ENCODE peak calls at places on chromosomes 5 and 9, in nine cellular contexts. V is heart right ventricle; N is psoas muscle; L is neuronal stem cell; D is left ventricle myocardium inferior; M is HL-60; E is A549; T is CD4-positive, alpha-beta memory T cell; K is CD4-positive, alpha-beta T cell. S is an unnamed sample.

GRCh38 chr5:126938461-126938860 is 91.9 kb downstream of the MARCHF3 start:
- DNase-seq in V (no peak), N (no peak), T (no peak), E (no peak), K (no peak), L (no peak), M (no peak), D (no peak), S (no peak)

GRCh38 chr5:5572010-5572982 is 149.8 kb downstream of the ICE1 start:
- DNase-seq in D (peak), L (no peak), N (peak), T (no peak), M (no peak), E (no peak), K (no peak), V (peak), S (no peak)

GRCh38 chr5:174922955-174923354 is 198.6 kb downstream of the MSX2 start:
- DNase-seq in T (no peak), V (no peak), K (no peak), L (no peak), N (no peak), E (no peak), D (no peak), M (no peak), S (no peak)

GRCh38 chr5:41510176-41510831 is at the start of gene PLCXD3:
- DNase-seq in E (peak), N (peak), M (no peak), V (peak), T (no peak), L (peak), K (no peak), D (peak), S (no peak)

GRCh38 chr9:134707031-134707680 is 65.6 kb downstream of the COL5A1 start:
- DNase-seq in E (no peak), V (peak), L (no peak), K (no peak), N (peak), T (no peak), D (peak), M (no peak), S (no peak)

GRCh38 chr5:54616031-54616430 is 98.5 kb downstream of the SNX18 start:
- DNase-seq in N (no peak), L (no peak), M (peak), K (no peak), E (no peak), T (no peak), D (peak), V (no peak), S (no peak)

GRCh38 chr9:114616684-114617520 is 5.8 kb downstream of the TMEM268 start:
- DNase-seq in L (no peak), K (no peak), V (peak), D (peak), E (no peak), M (peak), T (no peak), N (peak), S (no peak)

GRCh38 chr5:54325272-54325609 is 14.9 kb upstream of the ARL15 start:
- DNase-seq in N (no peak), T (no peak), E (no peak), K (no peak), L (no peak), M (no peak), V (no peak), D (no peak), S (no peak)

GRCh38 chr9:105572455-105572854 is 14.5 kb downstream of the FKTN start:
- DNase-seq in M (no peak), T (no peak), E (no peak), K (no peak), N (no peak), L (no peak), D (no peak), V (no peak), S (no peak)

GRCh38 chr5:150309101-150309897 is 6.6 kb upstream of the ARSI start:
- DNase-seq in D (no peak), L (no peak), N (no peak), V (no peak), M (no peak), K (no peak), T (no peak), E (no peak), S (no peak)

DNA sequence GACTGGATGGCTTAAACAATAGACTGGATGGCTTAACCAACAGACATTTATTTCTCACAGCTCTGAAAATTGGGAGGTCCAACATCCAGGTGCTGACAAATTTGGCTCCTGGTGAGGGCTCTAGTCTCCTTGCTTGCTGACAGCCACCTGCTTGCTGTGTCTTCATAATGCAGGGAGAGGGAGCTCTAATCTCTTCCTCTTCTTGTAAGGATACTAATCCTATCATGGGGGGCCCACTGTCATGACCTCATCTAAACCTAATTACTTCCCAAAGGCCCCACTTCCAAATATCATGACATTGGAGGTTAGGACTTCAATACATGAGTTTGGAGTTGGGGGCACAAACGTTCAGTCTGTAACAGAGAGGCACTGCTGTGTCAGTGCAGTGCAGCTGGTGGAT is 26.4 kb downstream of the FOXD1 start:
- DNase-seq in M (no peak), L (no peak), T (no peak), V (no peak), D (no peak), K (no peak), N (no peak), E (no peak), S (no peak)
- H3K27ac ChIP-seq in M (no peak), L (no peak), T (no peak), V (no peak), D (no peak), K (no peak), N (no peak), E (no peak), S (no peak)

DNA sequence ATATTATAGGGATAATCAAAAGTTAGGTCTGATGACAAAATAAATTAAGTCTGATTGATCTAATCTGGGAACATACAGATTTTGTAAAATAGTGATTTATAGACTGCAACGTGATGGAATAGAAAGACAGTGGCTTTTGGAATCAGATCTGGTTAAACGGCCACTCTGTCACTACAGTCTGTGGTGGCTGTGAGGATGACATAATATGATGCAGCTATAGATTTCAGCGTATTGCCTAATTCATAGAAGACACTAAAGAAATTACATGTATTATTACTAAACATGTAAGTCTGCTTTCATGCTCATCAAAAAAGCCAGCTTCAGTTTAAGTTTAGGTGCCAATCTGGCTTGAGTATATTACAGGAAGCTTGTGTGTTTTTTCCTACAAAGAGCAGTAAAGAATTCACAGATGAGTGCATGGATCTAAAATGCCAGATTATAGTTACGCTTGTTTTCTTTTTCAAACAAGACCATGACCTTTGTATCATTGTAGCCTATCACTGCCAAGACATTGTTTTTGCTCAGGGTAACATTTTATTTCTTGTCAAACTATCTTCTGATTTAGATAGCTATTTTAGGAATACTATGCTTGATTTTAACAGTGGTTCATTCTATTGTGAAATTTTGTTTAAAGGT is 25.7 kb downstream of the CPEB4 start:
- DNase-seq in N (no peak), K (no peak), M (peak), V (no peak), T (no peak), L (no peak), D (no peak), E (no peak), S (no peak)
- H3K27ac ChIP-seq in N (peak), K (no peak), M (peak), V (peak), T (no peak), L (no peak), D (peak), E (no peak), S (no peak)

GRCh38 chr9:14031015-14031414 is 282.9 kb downstream of the NFIB start:
- DNase-seq in L (peak), V (peak), M (no peak), E (no peak), K (no peak), T (no peak), D (peak), N (no peak), S (no peak)
- H3K27ac ChIP-seq in L (peak), V (peak), M (no peak), E (no peak), K (no peak), T (no peak), D (peak), N (peak), S (no peak)

GRCh38 chr5:170632985-170633234 is 129.1 kb downstream of the KCNIP1 start:
- DNase-seq in T (peak), E (no peak), V (peak), D (peak), M (peak), K (peak), L (peak), N (peak), S (peak)

GRCh38 chr5:170631471-170632195 is 127.8 kb downstream of the KCNIP1 start:
- DNase-seq in V (peak), K (no peak), T (no peak), E (peak), M (no peak), D (peak), N (no peak), L (no peak), S (no peak)

GRCh38 chr5:170630711-170631141 is 126.9 kb downstream of the KCNIP1 start:
- DNase-seq in K (no peak), T (no peak), D (no peak), M (no peak), E (no peak), N (no peak), V (no peak), L (no peak), S (no peak)

GRCh38 chr5:170633235-170634041 is 129.6 kb downstream of the KCNIP1 start:
- DNase-seq in L (peak), D (peak), N (peak), V (peak), K (no peak), E (peak), T (no peak), M (no peak), S (no peak)

GRCh38 chr5:170632266-170632984 is 128.6 kb downstream of the KCNIP1 start:
- DNase-seq in N (no peak), M (no peak), V (no peak), E (peak), L (no peak), K (no peak), T (no peak), D (no peak), S (peak)
- H3K27ac ChIP-seq in N (peak), M (no peak), V (peak), E (peak), L (no peak), K (no peak), T (no peak), D (peak), S (no peak)

GRCh38 chr5:115151208-115151805 is 18.4 kb downstream of the TRIM36 start:
- DNase-seq in L (no peak), D (no peak), M (no peak), N (no peak), E (no peak), V (no peak), K (no peak), T (no peak), S (no peak)

GRCh38 chr5:115150512-115150911 is 19.2 kb downstream of the TRIM36 start:
- DNase-seq in L (no peak), N (no peak), M (no peak), D (no peak), K (no peak), V (no peak), T (no peak), E (no peak), S (no peak)

GRCh38 chr5:115147052-115147451 is 22.7 kb downstream of the TRIM36 start:
- DNase-seq in L (no peak), V (no peak), N (no peak), T (no peak), D (no peak), M (no peak), E (no peak), K (no peak), S (no peak)
- H3K27ac ChIP-seq in L (no peak), V (no peak), N (no peak), T (no peak), D (no peak), M (no peak), E (no peak), K (no peak), S (no peak)

DNA sequence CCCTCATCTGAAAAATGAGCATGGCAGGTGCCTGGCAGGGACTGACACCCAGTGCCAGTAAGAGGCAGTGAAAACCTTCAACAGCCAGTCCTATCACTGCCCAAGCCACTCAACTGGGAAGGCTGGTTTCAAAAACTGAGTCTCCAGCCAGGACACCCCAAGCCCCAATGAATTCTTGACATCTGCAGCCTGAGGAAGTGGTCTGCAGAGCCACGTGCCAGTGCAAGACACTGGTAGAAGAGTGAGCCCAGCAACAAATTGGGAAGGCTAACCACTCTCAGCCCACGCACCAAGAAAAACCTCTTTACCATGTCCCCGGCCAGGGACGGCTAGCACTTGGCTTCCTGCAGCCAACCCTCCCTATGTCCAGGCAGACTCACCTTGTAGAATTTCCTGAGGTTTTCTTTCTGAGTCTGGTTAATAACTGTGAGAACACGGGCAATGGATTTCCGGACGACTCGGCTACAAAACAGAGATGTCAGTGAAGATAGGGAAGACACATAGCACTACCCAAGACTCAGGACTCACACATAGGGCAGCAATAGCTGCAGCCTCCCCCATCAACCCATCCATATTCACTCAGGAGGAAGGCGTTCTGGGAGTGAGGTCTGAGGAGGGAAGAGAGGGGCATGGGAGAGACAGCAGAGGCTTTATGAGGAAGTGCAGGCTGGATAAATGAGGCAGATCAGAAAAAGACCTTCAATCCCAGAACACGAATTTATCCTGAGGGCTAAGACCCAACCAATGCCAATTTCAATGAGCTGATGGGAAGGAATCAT is 1.8 kb downstream of the RPL35 start:
- DNase-seq in K (no peak), N (no peak), L (no peak), V (no peak), E (no peak), D (no peak), T (no peak), M (peak), S (no peak)
- H3K27ac ChIP-seq in K (no peak), N (peak), L (no peak), V (no peak), E (peak), D (peak), T (peak), M (peak), S (no peak)

GRCh38 chr5:160470437-160471341 is 49.0 kb downstream of the PTTG1 start:
- DNase-seq in M (peak), N (no peak), T (no peak), D (no peak), L (no peak), K (no peak), V (no peak), E (no peak), S (no peak)
- H3K27ac ChIP-seq in M (peak), N (no peak), T (peak), D (peak), L (no peak), K (peak), V (no peak), E (no peak), S (no peak)

GRCh38 chr9:128550226-128550625 is 2.2 kb upstream of the SPTAN1 start:
- DNase-seq in N (no peak), K (no peak), D (no peak), L (no peak), E (no peak), V (no peak), M (no peak), T (no peak), S (no peak)
- H3K27ac ChIP-seq in N (peak), K (peak), D (peak), L (no peak), E (peak), V (peak), M (no peak), T (peak), S (peak)

DNA sequence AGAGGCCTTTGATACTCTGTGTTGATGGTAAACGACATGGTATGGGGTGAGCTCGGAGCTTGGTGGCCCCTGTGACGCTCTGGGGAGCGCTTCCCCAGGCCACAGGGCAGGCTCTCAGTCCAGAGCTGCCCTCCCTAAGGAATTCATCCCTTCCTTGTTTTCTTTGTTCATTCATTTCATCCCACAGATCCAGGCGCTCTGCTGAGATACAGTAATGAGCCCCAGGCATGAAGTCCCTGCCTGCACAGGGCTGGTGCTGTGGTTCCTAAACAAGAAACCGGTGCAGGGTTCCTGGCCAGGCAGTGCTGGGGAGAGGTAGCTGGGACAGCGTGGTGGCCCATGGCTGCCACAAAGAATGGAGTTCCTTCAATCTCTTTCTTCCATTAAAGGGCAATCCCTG is 14.4 kb downstream of the NEK6 start:
- DNase-seq in N (no peak), M (no peak), E (no peak), T (no peak), D (no peak), V (no peak), K (no peak), L (no peak), S (no peak)
- H3K27ac ChIP-seq in N (peak), M (no peak), E (peak), T (no peak), D (no peak), V (no peak), K (no peak), L (peak), S (no peak)

DNA sequence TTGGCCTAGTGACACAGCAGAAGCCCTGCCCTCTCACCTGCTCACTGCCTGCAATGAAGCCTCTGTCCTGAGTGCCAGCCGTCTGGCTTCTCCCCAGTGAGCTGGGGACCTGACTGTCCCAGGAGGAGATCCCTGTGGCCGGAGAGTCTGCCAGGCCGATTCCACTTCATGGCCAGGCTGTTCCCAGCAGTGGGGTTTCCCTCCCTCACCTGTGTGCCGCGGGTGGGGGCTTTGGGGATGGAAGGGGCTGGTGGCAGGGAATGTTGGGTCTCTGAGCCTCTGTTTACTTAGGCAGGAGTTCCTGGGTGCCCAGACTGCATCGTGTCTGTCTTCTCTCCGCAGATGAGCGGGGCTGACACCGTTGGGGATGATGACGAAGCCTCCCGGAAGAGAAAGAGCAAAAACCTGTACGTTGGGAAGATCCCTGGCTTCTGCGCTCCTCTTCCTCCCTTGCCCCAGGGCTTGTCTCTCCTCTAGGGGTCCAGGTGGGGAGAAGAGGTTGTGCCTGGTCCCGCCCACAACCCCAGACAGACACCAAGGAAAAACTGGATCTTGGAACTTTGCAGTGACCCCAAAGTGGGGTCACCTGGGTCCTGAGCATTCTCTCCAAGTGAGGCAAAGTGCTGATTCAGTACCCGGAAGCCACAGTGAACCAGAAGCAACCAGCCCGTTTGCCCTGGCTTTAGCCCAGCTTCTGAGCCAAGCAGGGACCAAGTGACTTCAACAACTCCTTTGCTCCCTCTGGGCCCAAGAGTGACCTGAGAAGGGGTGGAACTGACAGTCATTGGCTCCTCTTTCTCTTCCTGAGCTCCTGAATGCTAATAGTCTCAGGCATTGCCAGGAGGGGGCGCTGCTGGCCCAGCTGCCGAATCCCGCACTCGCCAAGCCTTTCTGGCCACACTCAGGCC is 127.7 kb downstream of the RGS3 start:
- DNase-seq in E (peak), T (peak), L (peak), N (peak), K (no peak), V (peak), D (peak), M (peak), S (peak)
- H3K27ac ChIP-seq in E (peak), T (no peak), L (no peak), N (peak), K (no peak), V (peak), D (peak), M (no peak), S (no peak)

S was measured in caudate nucleus.